ENCODE peak calls at places on chromosome 14, in four cellular contexts. X, M, A and L are unnamed samples.

GRCh38 chr14:106372870-106373657 is 846.7 kb downstream of the TMEM121 start:
- DNase-seq in M (peak), A (peak), X (peak), L (peak)

GRCh38 chr14:58882577-58883018 is 244.8 kb downstream of the DACT1 start:
- DNase-seq in X (no peak), M (no peak), A (no peak), L (no peak)

GRCh38 chr14:85512491-85512890 is 17.5 kb upstream of the FLRT2 start:
- DNase-seq in A (no peak), X (no peak), M (no peak), L (no peak)

GRCh38 chr14:68522510-68523325 is 270.1 kb downstream of the ZFP36L1 start:
- DNase-seq in M (no peak), A (no peak), X (no peak), L (no peak)

GRCh38 chr14:26394114-26394855 is 203.5 kb downstream of the NOVA1 start:
- DNase-seq in M (no peak), X (no peak), A (no peak), L (no peak)

GRCh38 chr14:91117960-91118359 is 4.1 kb downstream of the DGLUCY start:
- DNase-seq in M (no peak), A (no peak), X (no peak), L (no peak)

GRCh38 chr14:63852271-63852816 is 460 bp upstream of the SYNE2 start:
- DNase-seq in M (no peak), X (no peak), A (no peak), L (no peak)

GRCh38 chr14:100771121-100771800 is 44.6 kb downstream of the DLK1 start:
- DNase-seq in M (no peak), X (no peak), A (peak), L (no peak)

GRCh38 chr14:100067481-100067880 is 2.3 kb downstream of the EVL start:
- DNase-seq in A (no peak), M (no peak), X (no peak), L (peak)

GRCh38 chr14:21536395-21537087 is 10.4 kb upstream of the SALL2 start:
- DNase-seq in X (no peak), M (no peak), A (no peak), L (no peak)

GRCh38 chr14:101988377-101988776 is 24.0 kb downstream of the DYNC1H1 start:
- DNase-seq in M (no peak), X (no peak), A (no peak), L (no peak)

GRCh38 chr14:24137529-24138395 is 1.8 kb downstream of the PSME1 start:
- DNase-seq in M (no peak), A (no peak), X (no peak), L (no peak)
- H3K4me3 ChIP-seq in M (no peak), A (peak), X (no peak), L (no peak)

GRCh38 chr14:62079035-62079434 is 316.8 kb downstream of the SNAPC1 start:
- DNase-seq in A (no peak), M (no peak), X (no peak), L (no peak)

GRCh38 chr14:62081012-62081612 is 318.9 kb downstream of the SNAPC1 start:
- DNase-seq in M (no peak), X (no peak), A (no peak), L (no peak)

GRCh38 chr14:62076368-62076767 is 314.1 kb downstream of the SNAPC1 start:
- DNase-seq in X (no peak), M (no peak), A (no peak), L (no peak)

GRCh38 chr14:62076825-62077660 is 314.8 kb downstream of the SNAPC1 start:
- DNase-seq in X (no peak), A (no peak), M (no peak), L (no peak)

GRCh38 chr14:62077676-62078261 is 315.5 kb downstream of the SNAPC1 start:
- DNase-seq in A (no peak), M (no peak), X (no peak), L (peak)
- H3K4me3 ChIP-seq in A (no peak), M (no peak), X (no peak), L (no peak)

GRCh38 chr14:76926521-76927251 is 100.5 kb downstream of the LRRC74A start:
- DNase-seq in A (peak), X (peak), M (peak), L (peak)
- H3K4me3 ChIP-seq in A (no peak), X (peak), M (no peak), L (peak)

GRCh38 chr14:95482967-95483842 is 33.2 kb downstream of the SYNE3 start:
- DNase-seq in A (peak), M (peak), X (no peak), L (no peak)

GRCh38 chr14:95486875-95487668 is 29.4 kb downstream of the SYNE3 start:
- DNase-seq in A (no peak), X (no peak), M (no peak), L (no peak)

GRCh38 chr14:95483843-95484165 is 32.6 kb downstream of the SYNE3 start:
- DNase-seq in A (no peak), X (no peak), M (no peak), L (no peak)

GRCh38 chr14:95484296-95484695 is 32.2 kb downstream of the SYNE3 start:
- DNase-seq in M (no peak), A (no peak), X (no peak), L (no peak)

DNA sequence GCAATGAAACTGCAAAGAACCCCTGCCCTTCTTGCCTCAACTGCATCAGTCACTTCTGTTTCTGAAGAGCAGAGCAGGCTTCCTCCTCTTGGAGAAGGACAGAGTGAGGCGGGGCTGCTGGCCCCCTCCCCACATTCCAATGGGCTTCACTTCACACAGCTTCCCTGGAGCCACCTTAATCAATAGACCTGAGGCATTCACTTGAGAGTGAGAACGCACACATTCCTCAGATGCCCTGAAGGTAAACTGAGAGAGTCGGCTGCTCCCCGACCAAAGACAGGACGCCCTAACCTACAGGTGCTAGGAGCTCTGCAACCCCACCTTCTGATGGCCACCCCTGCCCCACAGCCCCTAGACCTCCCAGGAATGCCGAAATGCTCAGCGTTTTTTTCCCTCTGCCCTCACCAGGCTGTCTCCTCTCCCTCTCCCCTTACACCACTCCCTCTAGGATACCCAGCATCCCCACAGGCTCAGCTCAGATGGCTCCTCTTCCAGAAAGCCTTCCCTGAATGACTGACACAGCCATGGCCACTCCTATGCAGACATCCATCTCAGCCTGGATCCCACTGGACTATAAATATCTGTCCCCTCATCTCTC is 31.1 kb downstream of the SYNE3 start:
- DNase-seq in A (no peak), X (no peak), M (no peak), L (no peak)
- H3K4me3 ChIP-seq in A (no peak), X (no peak), M (no peak), L (no peak)

GRCh38 chr14:96145116-96145864 is 59.3 kb upstream of the BDKRB2 start:
- DNase-seq in X (no peak), A (no peak), M (no peak), L (no peak)
- H3K4me3 ChIP-seq in X (no peak), A (no peak), M (no peak), L (no peak)